ENCODE peak calls at places on chromosome 17, in nine cellular contexts. O is stimulated activated CD4-positive, alpha-beta T cell treated with anti-CD3 and anti-CD28 coated beads, Interleukin-4, amount 100 ng/mL, for 24 hours; X is mesothelial cell of epicardium; Y is stomach; V is kidney tubule cell; E is midbrain; N is T-helper 1 cell; I is NCI-H2081; K is HL-60. S is an unnamed sample.

GRCh38 chr17:49071106-49071505 is 61.5 kb upstream of the B4GALNT2 start:
- DNase-seq in O (no peak), X (no peak), Y (no peak), V (no peak), E (no peak), N (no peak), I (no peak), K (no peak), S (no peak)

GRCh38 chr17:44522883-44523671 is 19.9 kb upstream of the GPATCH8 start:
- DNase-seq in O (peak), X (no peak), Y (peak), V (peak), E (no peak), N (peak), I (peak), K (peak), S (peak)

GRCh38 chr17:42422412-42422957 is 571 bp downstream of the CAVIN1 start:
- DNase-seq in O (no peak), X (no peak), Y (peak), V (peak), E (no peak), N (peak), I (no peak), K (peak), S (peak)

GRCh38 chr17:48278755-48279491 is 151.1 kb downstream of the SKAP1 start:
- DNase-seq in O (no peak), X (no peak), Y (no peak), V (no peak), E (no peak), N (no peak), I (no peak), K (no peak), S (no peak)

GRCh38 chr17:78442648-78443128 is 64.2 kb downstream of the PGS1 start:
- DNase-seq in O (no peak), X (no peak), Y (peak), V (no peak), E (no peak), N (no peak), I (no peak), K (peak), S (peak)

GRCh38 chr17:43880420-43880991 is 26.8 kb downstream of the MPP2 start:
- DNase-seq in O (peak), X (no peak), Y (peak), V (peak), E (no peak), N (peak), I (no peak), K (peak), S (no peak)

GRCh38 chr17:62163847-62164246 is 98.8 kb upstream of the MED13 start:
- DNase-seq in O (no peak), X (no peak), Y (peak), V (no peak), E (no peak), N (no peak), I (peak), K (no peak), S (no peak)

GRCh38 chr17:1188812-1189211 is 9.0 kb upstream of the ABR start:
- DNase-seq in O (no peak), X (no peak), Y (peak), V (no peak), E (peak), N (no peak), I (no peak), K (no peak), S (peak)

GRCh38 chr17:876272-876671 is 94.1 kb downstream of the MRM3 start:
- DNase-seq in O (peak), X (no peak), Y (no peak), V (no peak), E (no peak), N (peak), I (no peak), K (peak), S (no peak)

GRCh38 chr17:43755389-43755875 is 3.2 kb downstream of the SOST start:
- DNase-seq in O (no peak), X (no peak), Y (no peak), V (peak), E (no peak), N (peak), I (no peak), K (no peak), S (no peak)

GRCh38 chr17:38325221-38325851 is 18.4 kb downstream of the GPR179 start:
- DNase-seq in O (no peak), X (no peak), Y (no peak), V (peak), E (peak), N (no peak), I (no peak), K (no peak), S (no peak)

GRCh38 chr17:58516644-58517377 is 2.4 kb upstream of the MTMR4 start:
- DNase-seq in O (no peak), X (no peak), Y (no peak), V (no peak), E (no peak), N (no peak), I (no peak), K (no peak), S (no peak)

GRCh38 chr17:76153640-76154039 is 12.6 kb upstream of the FOXJ1 start:
- DNase-seq in O (no peak), X (no peak), Y (no peak), V (no peak), E (no peak), N (no peak), I (no peak), K (no peak), S (no peak)

GRCh38 chr17:73430848-73431247 is 119.0 kb upstream of the CDC42EP4 start:
- DNase-seq in O (no peak), X (no peak), Y (no peak), V (no peak), E (no peak), N (no peak), I (peak), K (peak), S (no peak)

GRCh38 chr17:4565209-4566141 is 5.1 kb upstream of the GGT6 start:
- DNase-seq in O (peak), X (no peak), Y (peak), V (peak), E (peak), N (peak), I (peak), K (peak), S (peak)

GRCh38 chr17:29145289-29146058 is 34.7 kb downstream of the MYO18A start:
- DNase-seq in O (peak), X (no peak), Y (peak), V (peak), E (peak), N (peak), I (peak), K (peak), S (peak)

GRCh38 chr17:59165933-59166342 is 10.4 kb downstream of the PRR11 start:
- DNase-seq in O (peak), X (no peak), Y (peak), V (peak), E (peak), N (peak), I (peak), K (peak), S (peak)

GRCh38 chr17:42680331-42680808 is 1.3 kb downstream of the CCR10 start:
- DNase-seq in O (no peak), X (no peak), Y (no peak), V (peak), E (no peak), N (no peak), I (no peak), K (no peak), S (peak)

GRCh38 chr17:74839955-74840354 is 19.7 kb downstream of the GRIN2C start:
- DNase-seq in O (no peak), X (no peak), Y (no peak), V (no peak), E (no peak), N (no peak), I (no peak), K (no peak), S (no peak)

GRCh38 chr17:50661795-50662391 is 27.2 kb downstream of the ABCC3 start:
- DNase-seq in O (peak), X (no peak), Y (peak), V (peak), E (no peak), N (peak), I (no peak), K (peak), S (peak)

GRCh38 chr17:31574458-31574857 is 183.0 kb downstream of the RAB11FIP4 start:
- DNase-seq in O (no peak), X (no peak), Y (no peak), V (no peak), E (no peak), N (no peak), I (no peak), K (no peak), S (no peak)

GRCh38 chr17:43917348-43918025 is 10.2 kb upstream of the MPP2 start:
- DNase-seq in O (peak), X (no peak), Y (peak), V (no peak), E (peak), N (peak), I (no peak), K (peak), S (no peak)

GRCh38 chr17:58319181-58320162 is 9.1 kb downstream of the TSPOAP1 start:
- DNase-seq in O (no peak), X (peak), Y (no peak), V (no peak), E (no peak), N (no peak), I (no peak), K (no peak), S (no peak)

S was measured in adrenal gland.